ENCODE peak calls at places on chromosomes 4 and X, in four cellular contexts. V is GM12878, Y is HepG2, M is K562. G is an unnamed sample.
A peak's percentile ranks its signal among the peaks of the same experiment; 100 is the strongest.

GRCh38 chr4:53015681-53016080 is 153.6 kb downstream of the RASL11B start:
- DNase-seq in V (no peak), Y (peak; percentile 66), M (peak; percentile 55), G (peak; percentile 46)

GRCh38 chr4:173195132-173195531 is 26.5 kb downstream of the GALNT7 start:
- DNase-seq in V (no peak), Y (no peak), M (no peak), G (no peak)

GRCh38 chr4:23937173-23937572 is 47.3 kb upstream of the PPARGC1A start:
- DNase-seq in V (no peak), Y (no peak), M (no peak), G (no peak)

GRCh38 chr4:94251094-94251493 is 43.4 kb downstream of the SMARCAD1 start:
- DNase-seq in V (no peak), Y (no peak), M (no peak), G (no peak)

GRCh38 chr4:141339966-141340365 is 119.3 kb downstream of the ZNF330 start:
- DNase-seq in V (no peak), Y (no peak), M (no peak), G (no peak)

GRCh38 chrX:28693101-28693500 is 105.9 kb downstream of the IL1RAPL1 start:
- DNase-seq in V (no peak), Y (no peak), M (no peak), G (no peak)

GRCh38 chrX:11757729-11758399 is at the start of gene MSL3:
- DNase-seq in V (no peak), Y (no peak), M (peak; percentile 63), G (peak; percentile 58)

GRCh38 chrX:134792077-134792476 is 133.8 kb upstream of the PLAC1 start:
- DNase-seq in V (no peak), Y (no peak), M (no peak), G (no peak)

GRCh38 chrX:131861088-131861787 is 161.9 kb upstream of the STK26 start:
- DNase-seq in V (no peak), Y (no peak), M (no peak), G (no peak)

GRCh38 chr4:56215901-56216300 is 171.4 kb downstream of the AASDH start:
- DNase-seq in V (no peak), Y (no peak), M (no peak), G (peak; percentile 9)

GRCh38 chr4:111537861-111538260 is 607.4 kb upstream of the FAM241A start:
- DNase-seq in V (no peak), Y (no peak), M (no peak), G (no peak)

GRCh38 chrX:111338095-111338698 is 67.9 kb upstream of the CAPN6 start:
- DNase-seq in V (no peak), Y (no peak), M (no peak), G (no peak)

GRCh38 chr4:176193898-176194297 is 1.5 kb downstream of the SPATA4 start:
- DNase-seq in V (no peak), Y (no peak), M (no peak), G (no peak)

GRCh38 chr4:70958681-70959080 is 34.8 kb upstream of the DCK start:
- DNase-seq in V (no peak), Y (no peak), M (no peak), G (no peak)

GRCh38 chrX:9374537-9374936 is 90.3 kb upstream of the TBL1X start:
- DNase-seq in V (no peak), Y (no peak), M (no peak), G (no peak)

GRCh38 chr4:177737387-177737965 is 295.2 kb upstream of the AGA start:
- DNase-seq in V (no peak), Y (no peak), M (no peak), G (no peak)

GRCh38 chr4:25484243-25484721 is 107.2 kb downstream of the ANAPC4 start:
- DNase-seq in V (peak; percentile 5), Y (no peak), M (no peak), G (no peak)

GRCh38 chrX:155065035-155065734 is 5.8 kb downstream of the CMC4 start:
- DNase-seq in V (no peak), Y (no peak), M (no peak), G (no peak)

GRCh38 chr4:26464420-26465095 is 25.7 kb downstream of the CCKAR start:
- DNase-seq in V (no peak), Y (peak; percentile 21), M (no peak), G (no peak)

GRCh38 chr4:101349346-101350064 is 2.2 kb upstream of the PPP3CA start:
- DNase-seq in V (no peak), Y (no peak), M (no peak), G (peak; percentile 61)

GRCh38 chr4:7831330-7831729 is 108.3 kb downstream of the AFAP1 start:
- DNase-seq in V (no peak), Y (no peak), M (peak; percentile 44), G (no peak)

GRCh38 chrX:64894454-64895038 is 81.7 kb downstream of the ZC4H2 start:
- DNase-seq in V (no peak), Y (peak; percentile 36), M (peak; percentile 33), G (no peak)

GRCh38 chrX:85998954-85999353 is 48.4 kb downstream of the CHM start:
- DNase-seq in V (no peak), Y (no peak), M (no peak), G (no peak)

GRCh38 chr4:77100234-77100633 is 24.4 kb upstream of the CCNI start:
- DNase-seq in V (no peak), Y (no peak), M (no peak), G (no peak)

GRCh38 chr4:86011117-86011516 is 348.7 kb downstream of the MAPK10 start:
- DNase-seq in V (no peak), Y (no peak), M (no peak), G (no peak)

GRCh38 chr4:168059251-168059650 is 33.1 kb upstream of the ANXA10 start:
- DNase-seq in V (no peak), Y (no peak), M (no peak), G (no peak)

GRCh38 chr4:84920591-84920990 is 45.9 kb downstream of the WDFY3 start:
- DNase-seq in V (no peak), Y (no peak), M (no peak), G (no peak)

GRCh38 chrX:151031365-151031975 is 48.3 kb downstream of the HMGB3 start:
- DNase-seq in V (no peak), Y (no peak), M (no peak), G (no peak)

GRCh38 chr4:181613210-181613609 is 630.0 kb upstream of the TENM3 start:
- DNase-seq in V (no peak), Y (no peak), M (no peak), G (no peak)

GRCh38 chrX:8084023-8084422 is 87.0 kb downstream of the VCX2 start:
- DNase-seq in V (no peak), Y (no peak), M (no peak), G (no peak)

GRCh38 chrX:1322393-1322792 is 14.2 kb upstream of the IL3RA start:
- DNase-seq in V (no peak), Y (no peak), M (no peak), G (no peak)

GRCh38 chrX:72620550-72621145 is 48.0 kb upstream of the HDAC8 start:
- DNase-seq in V (no peak), Y (peak; percentile 2), M (peak; percentile 67), G (peak; percentile 94)

GRCh38 chr4:21469438-21470032 is 479.0 kb downstream of the KCNIP4 start:
- DNase-seq in V (no peak), Y (peak; percentile 11), M (no peak), G (peak; percentile 0)

GRCh38 chr4:149997881-149998421 is 80.3 kb upstream of the DCLK2 start:
- DNase-seq in V (no peak), Y (peak; percentile 25), M (peak; percentile 13), G (peak; percentile 71)

GRCh38 chr4:15106417-15106816 is 104.1 kb downstream of the CPEB2 start:
- DNase-seq in V (no peak), Y (no peak), M (no peak), G (no peak)
- TF ChIP-seq JUNB in V (no peak), Y (no peak), M (no peak), G (no peak)

DNA sequence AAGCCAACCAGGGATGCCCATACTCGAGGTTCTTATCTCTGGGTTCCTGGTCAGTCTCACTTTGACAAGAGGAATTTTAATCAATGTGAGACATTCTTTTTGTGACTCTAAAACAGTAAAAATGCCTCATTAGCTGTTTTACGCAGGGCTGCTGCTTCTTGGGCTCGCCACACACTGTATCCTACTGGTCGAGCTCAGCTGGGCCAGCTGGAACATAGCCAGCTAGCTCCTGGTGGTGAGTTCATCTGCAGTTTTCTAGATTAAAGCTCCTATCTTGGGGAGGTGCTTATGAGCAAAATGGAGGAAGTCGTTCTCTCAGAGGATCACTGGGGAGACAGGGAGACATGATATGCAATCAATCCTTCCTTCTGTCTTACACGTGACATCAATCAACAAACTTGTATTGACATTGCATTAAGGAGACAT is 55.9 kb upstream of the LEF1 start:
- DNase-seq in V (no peak), Y (no peak), M (peak; percentile 92), G (peak; percentile 2)
- TF ChIP-seq HDAC2 in V (no peak), Y (no peak), M (no peak), G (no peak)

GRCh38 chr4:89111833-89112563 is 665 bp downstream of the TIGD2 start:
- DNase-seq in V (no peak), Y (peak; percentile 97), M (peak; percentile 32), G (peak; percentile 25)
- TF ChIP-seq JUNB in V (no peak), Y (peak; percentile 52), M (no peak), G (no peak)

GRCh38 chrX:154056739-154057367 is 37.2 kb upstream of the IRAK1 start:
- DNase-seq in V (no peak), Y (peak; percentile 86), M (no peak), G (peak; percentile 33)
- TF ChIP-seq HDAC2 in V (no peak), Y (peak; percentile 91), M (no peak), G (no peak)

GRCh38 chrX:74421181-74422028 is at the start of gene SLC16A2:
- DNase-seq in V (no peak), Y (no peak), M (no peak), G (peak; percentile 72)
- TF ChIP-seq JUNB in V (no peak), Y (no peak), M (no peak), G (no peak)

GRCh38 chrX:79138658-79139241 is 5.7 kb upstream of the GPR174 start:
- DNase-seq in V (peak; percentile 79), Y (no peak), M (peak; percentile 10), G (no peak)
- TF ChIP-seq HDAC2 in V (no peak), Y (no peak), M (no peak), G (no peak)

DNA sequence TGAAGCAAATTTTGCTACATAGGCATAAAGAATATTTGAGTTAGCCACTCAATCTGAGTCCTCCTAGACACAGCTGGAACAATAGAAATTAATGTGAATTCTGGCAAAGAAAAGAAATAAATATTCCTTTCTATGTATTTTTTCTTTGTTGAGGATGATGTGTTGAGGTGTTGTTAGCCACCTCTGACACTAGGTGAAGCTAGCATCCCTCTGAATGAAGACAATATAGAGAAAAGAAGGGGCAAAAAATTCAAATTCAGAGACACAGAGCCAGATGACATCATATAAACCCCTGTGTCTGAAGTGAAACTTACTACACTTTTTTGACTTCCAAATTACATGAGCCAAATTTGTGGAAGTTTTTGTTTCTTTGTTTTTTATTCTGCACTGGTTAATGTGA is 34.6 kb upstream of the TMPRSS11D start:
- DNase-seq in V (no peak), Y (no peak), M (peak; percentile 5), G (no peak)
- TF ChIP-seq JUNB in V (no peak), Y (no peak), M (no peak), G (no peak)

GRCh38 chrX:20313889-20314288 is 47.2 kb upstream of the RPS6KA3 start:
- DNase-seq in V (no peak), Y (no peak), M (no peak), G (no peak)
- TF ChIP-seq HDAC2 in V (no peak), Y (no peak), M (no peak), G (no peak)

GRCh38 chr4:48360285-48360965 is 19.1 kb downstream of the SLAIN2 start:
- DNase-seq in V (no peak), Y (no peak), M (no peak), G (no peak)
- TF ChIP-seq JUNB in V (no peak), Y (no peak), M (no peak), G (no peak)

G was measured in A549.